ENCODE peak calls at places on chromosomes 3 and 15, in six cellular contexts. F, X, Z, C, D and M are unnamed samples.

GRCh38 chr3:8776406-8776805 is 7.0 kb upstream of the OXTR start:
- DNase-seq in X (peak; percentile 97), C (no peak), D (no peak), F (no peak), Z (peak; percentile 94), M (peak; percentile 95)

GRCh38 chr3:61569856-61570255 is 8.5 kb downstream of the PTPRG start:
- DNase-seq in X (no peak), D (no peak), F (no peak), Z (no peak), C (no peak), M (no peak)

GRCh38 chr15:100041380-100041779 is 300.4 kb downstream of the ADAMTS17 start:
- DNase-seq in C (no peak), X (no peak), Z (no peak), D (no peak), F (no peak), M (no peak)

GRCh38 chr15:48411971-48412591 is 80.9 kb downstream of the DUT start:
- DNase-seq in D (no peak), X (peak; percentile 84), C (no peak), F (no peak), Z (peak; percentile 91), M (no peak)

GRCh38 chr3:66889758-66890576 is 108.1 kb upstream of the KBTBD8 start:
- DNase-seq in C (no peak), F (no peak), X (no peak), D (no peak), Z (no peak), M (no peak)

GRCh38 chr15:31352911-31353811 is 26.5 kb downstream of the KLF13 start:
- DNase-seq in D (no peak), X (peak; percentile 78), F (peak; percentile 48), Z (peak; percentile 60), C (no peak), M (peak; percentile 91)

GRCh38 chr15:101016581-101016980 is 97.4 kb downstream of the LRRK1 start:
- DNase-seq in D (no peak), X (no peak), F (no peak), Z (no peak), C (no peak), M (no peak)

GRCh38 chr3:24242012-24242698 is 252.5 kb downstream of the THRB start:
- DNase-seq in Z (peak; percentile 64), D (no peak), F (no peak), X (peak; percentile 93), C (no peak), M (peak; percentile 59)

GRCh38 chr15:51558421-51558820 is 64.2 kb downstream of the DMXL2 start:
- DNase-seq in C (no peak), F (no peak), D (no peak), X (no peak), Z (no peak), M (no peak)

GRCh38 chr15:42080585-42081462 is 13.5 kb downstream of the PLA2G4D start:
- DNase-seq in X (peak; percentile 48), Z (no peak), F (no peak), C (no peak), D (no peak), M (peak; percentile 5)

GRCh38 chr15:55742498-55742926 is 440 bp downstream of the PRTG start:
- DNase-seq in F (no peak), C (no peak), Z (peak; percentile 46), X (peak; percentile 33), D (no peak), M (peak; percentile 42)

GRCh38 chr15:66885281-66885915 is 180.0 kb upstream of the SMAD3 start:
- DNase-seq in D (no peak), Z (no peak), C (no peak), F (no peak), X (no peak), M (no peak)

GRCh38 chr15:40878785-40879184 is 4.8 kb upstream of the RHOV start:
- DNase-seq in X (peak; percentile 59), Z (peak; percentile 58), F (no peak), C (no peak), D (no peak), M (no peak)

GRCh38 chr3:21778715-21779114 is 27.7 kb upstream of the ZNF385D start:
- DNase-seq in C (no peak), Z (no peak), D (no peak), F (no peak), X (no peak), M (no peak)

GRCh38 chr3:94887056-94887455 is 824.2 kb downstream of the NSUN3 start:
- DNase-seq in C (no peak), Z (no peak), F (no peak), X (no peak), D (no peak), M (no peak)

GRCh38 chr15:39774688-39775267 is 7.9 kb downstream of the FSIP1 start:
- DNase-seq in X (no peak), F (peak; percentile 30), C (no peak), Z (no peak), D (no peak), M (no peak)

GRCh38 chr3:112390783-112391641 is 58.1 kb downstream of the CD200 start:
- DNase-seq in X (peak; percentile 98), Z (peak; percentile 96), C (no peak), D (no peak), F (no peak), M (peak; percentile 91)

GRCh38 chr3:66495633-66496032 is 5.2 kb downstream of the LRIG1 start:
- DNase-seq in F (no peak), D (no peak), C (peak; percentile 54), X (no peak), Z (no peak), M (no peak)

GRCh38 chr3:33954956-33955355 is 156.5 kb downstream of the PDCD6IP start:
- DNase-seq in C (no peak), D (no peak), X (peak; percentile 23), Z (no peak), F (no peak), M (no peak)

GRCh38 chr3:120200836-120201235 is 84.2 kb downstream of the GPR156 start:
- DNase-seq in C (no peak), F (no peak), Z (no peak), D (no peak), X (no peak), M (no peak)

GRCh38 chr15:97703400-97703799 is 257.1 kb upstream of the ARRDC4 start:
- DNase-seq in Z (no peak), C (no peak), F (no peak), X (no peak), D (no peak), M (no peak)

GRCh38 chr15:100595964-100596363 is 6.0 kb downstream of the LINS1 start:
- DNase-seq in C (no peak), X (no peak), Z (no peak), D (no peak), F (no peak), M (no peak)

GRCh38 chr15:47477253-47477652 is 240.1 kb upstream of the SEMA6D start:
- DNase-seq in D (no peak), Z (peak; percentile 5), C (no peak), F (no peak), X (peak; percentile 50), M (no peak)

GRCh38 chr3:108599677-108600409 is 10.3 kb downstream of the DZIP3 start:
- DNase-seq in Z (no peak), X (no peak), C (no peak), F (no peak), D (no peak), M (no peak)

GRCh38 chr3:183449391-183449790 is 21.0 kb upstream of the MCF2L2 start:
- DNase-seq in Z (peak; percentile 53), X (peak; percentile 48), F (no peak), C (no peak), D (peak; percentile 72), M (peak; percentile 37)

GRCh38 chr3:117626577-117626976 is 917.0 kb downstream of the TUSC7 start:
- DNase-seq in X (no peak), C (no peak), D (no peak), F (no peak), Z (no peak), M (no peak)

GRCh38 chr3:124333931-124334640 is 342.2 kb upstream of the ROPN1 start:
- DNase-seq in C (no peak), D (no peak), X (no peak), Z (no peak), F (no peak), M (no peak)

GRCh38 chr3:71447803-71448202 is 135.7 kb downstream of the FOXP1 start:
- DNase-seq in C (no peak), X (no peak), F (no peak), D (no peak), Z (peak; percentile 17), M (no peak)